ENCODE peak calls at places on chromosomes 12 and 14, in nine cellular contexts. N, C, R, K, F, Q, E, X and A are unnamed samples.

GRCh38 chr12:100823988-100824387 is 29.4 kb downstream of the ANO4 start:
- DNase-seq in Q (no peak), C (no peak), R (no peak), E (no peak), F (no peak), K (no peak), N (peak), X (no peak), A (no peak)

GRCh38 chr14:101132588-101132987 is 229.1 kb upstream of the RTL1 start:
- DNase-seq in F (no peak), K (no peak), R (no peak), C (no peak), E (no peak), N (no peak), Q (peak), X (no peak), A (no peak)

GRCh38 chr14:28867571-28867970 is 101.0 kb downstream of the FOXG1 start:
- DNase-seq in N (no peak), X (no peak), F (no peak), R (no peak), K (no peak), C (no peak), Q (no peak), E (no peak), A (no peak)

GRCh38 chr12:102959391-102959790 is 1.9 kb downstream of the ASCL1 start:
- DNase-seq in F (no peak), C (no peak), E (no peak), X (no peak), Q (no peak), R (no peak), N (no peak), K (no peak), A (no peak)

GRCh38 chr14:28756896-28757570 is 9.6 kb upstream of the FOXG1 start:
- DNase-seq in F (peak), E (no peak), N (no peak), K (no peak), C (no peak), R (no peak), Q (no peak), X (no peak), A (no peak)

GRCh38 chr14:61474671-61475070 is 153.3 kb downstream of the PRKCH start:
- DNase-seq in E (no peak), N (no peak), X (no peak), F (no peak), K (no peak), Q (no peak), R (no peak), C (no peak), A (no peak)

GRCh38 chr12:32906407-32907165 is 10.0 kb upstream of the PKP2 start:
- DNase-seq in Q (no peak), E (peak), K (no peak), N (no peak), F (no peak), C (no peak), X (no peak), R (no peak), A (no peak)

GRCh38 chr12:110279976-110280783 is 867 bp upstream of the ATP2A2 start:
- DNase-seq in Q (no peak), C (peak), X (no peak), K (peak), N (no peak), E (peak), F (peak), R (peak), A (peak)

GRCh38 chr12:131893605-131894312 is 663 bp upstream of the ULK1 start:
- DNase-seq in R (no peak), C (no peak), K (no peak), X (peak), N (no peak), F (peak), Q (no peak), E (no peak), A (no peak)

GRCh38 chr14:88225721-88226120 is 97.3 kb downstream of the KCNK10 start:
- DNase-seq in F (no peak), E (no peak), R (no peak), C (no peak), K (no peak), Q (no peak), X (no peak), N (no peak), A (no peak)

GRCh38 chr14:95500772-95501401 is 15.6 kb downstream of the SYNE3 start:
- DNase-seq in K (no peak), R (no peak), N (no peak), X (peak), F (no peak), E (no peak), Q (no peak), C (no peak), A (no peak)

GRCh38 chr12:46390881-46391280 is 18.3 kb upstream of the SLC38A2 start:
- DNase-seq in E (no peak), C (no peak), Q (no peak), K (no peak), R (no peak), N (no peak), F (no peak), X (no peak), A (no peak)

GRCh38 chr14:96257900-96258299 is 1.9 kb downstream of the BDKRB1 start:
- DNase-seq in Q (no peak), R (no peak), K (no peak), F (no peak), C (no peak), E (no peak), X (no peak), N (no peak), A (no peak)

GRCh38 chr12:122646568-122647220 is 56.5 kb downstream of the HCAR2 start:
- DNase-seq in N (no peak), E (no peak), R (no peak), X (no peak), F (no peak), K (no peak), C (no peak), Q (no peak), A (peak)

GRCh38 chr12:104991565-104992128 is 5.5 kb downstream of the NOPCHAP1 start:
- DNase-seq in K (no peak), Q (no peak), N (no peak), C (no peak), F (no peak), E (no peak), X (no peak), R (no peak), A (no peak)

GRCh38 chr12:104990950-104991349 is 4.8 kb downstream of the NOPCHAP1 start:
- DNase-seq in E (no peak), R (no peak), Q (no peak), C (no peak), K (no peak), N (no peak), F (no peak), X (no peak), A (no peak)

GRCh38 chr12:104985206-104985605 is 910 bp upstream of the NOPCHAP1 start:
- DNase-seq in Q (no peak), F (peak), X (no peak), N (no peak), E (no peak), K (no peak), R (no peak), C (no peak), A (no peak)

GRCh38 chr12:104986022-104986941 is at the start of gene NOPCHAP1:
- DNase-seq in N (peak), C (peak), F (peak), X (peak), K (peak), E (peak), R (peak), Q (peak), A (peak)
- TF ChIP-seq POLR2AphosphoS5 in N (peak), C (peak), F (peak), X (peak), K (peak), E (peak), R (peak), Q (peak), A (peak)

GRCh38 chr12:111439657-111440151 is 34.0 kb downstream of the SH2B3 start:
- DNase-seq in F (no peak), X (peak), N (no peak), K (peak), R (no peak), C (no peak), E (no peak), Q (no peak), A (no peak)

GRCh38 chr12:111442301-111443045 is 36.8 kb downstream of the SH2B3 start:
- DNase-seq in X (peak), Q (no peak), K (peak), C (no peak), F (no peak), E (peak), R (no peak), N (no peak), A (no peak)

GRCh38 chr12:111440152-111440551 is 34.4 kb downstream of the SH2B3 start:
- DNase-seq in X (peak), R (no peak), K (peak), E (no peak), F (no peak), N (no peak), Q (no peak), C (no peak), A (no peak)

GRCh38 chr12:111440631-111441030 is 34.9 kb downstream of the SH2B3 start:
- DNase-seq in K (peak), Q (no peak), F (no peak), R (no peak), N (no peak), C (no peak), X (peak), E (no peak), A (no peak)

GRCh38 chr12:111441107-111441928 is 35.6 kb downstream of the SH2B3 start:
- DNase-seq in E (no peak), X (peak), F (no peak), N (no peak), Q (no peak), C (no peak), K (peak), R (no peak), A (no peak)
- TF ChIP-seq POLR2AphosphoS5 in E (no peak), X (no peak), F (no peak), N (no peak), Q (no peak), C (peak), K (no peak), R (no peak), A (no peak)

GRCh38 chr12:107092669-107093546 is 441 bp downstream of the CRY1 start:
- DNase-seq in R (peak), Q (peak), E (peak), X (peak), F (peak), K (peak), C (no peak), N (no peak), A (no peak)

GRCh38 chr12:107091989-107092641 is 1.2 kb downstream of the CRY1 start:
- DNase-seq in F (peak), X (no peak), E (peak), C (no peak), R (peak), Q (peak), N (peak), K (no peak), A (no peak)

GRCh38 chr12:107096571-107096970 is 3.2 kb upstream of the CRY1 start:
- DNase-seq in F (no peak), C (no peak), Q (peak), R (no peak), K (no peak), E (no peak), X (no peak), N (no peak), A (no peak)

GRCh38 chr12:107091381-107091780 is 2.0 kb downstream of the CRY1 start:
- DNase-seq in N (no peak), C (no peak), E (no peak), R (no peak), X (no peak), Q (peak), F (no peak), K (no peak), A (no peak)

GRCh38 chr12:107093547-107094448 is at the start of gene CRY1:
- DNase-seq in Q (peak), F (peak), R (peak), E (peak), C (peak), K (peak), N (peak), X (peak), A (peak)
- TF ChIP-seq POLR2AphosphoS5 in Q (no peak), F (no peak), R (peak), E (no peak), C (no peak), K (peak), N (no peak), X (peak), A (no peak)

GRCh38 chr14:105091335-105092123 is 26.3 kb upstream of the GPR132 start:
- DNase-seq in K (peak), X (peak), C (no peak), N (peak), R (peak), Q (no peak), E (peak), F (no peak), A (no peak)
- TF ChIP-seq POLR2AphosphoS5 in K (peak), X (peak), C (no peak), N (peak), R (peak), Q (peak), E (peak), F (no peak), A (no peak)

DNA sequence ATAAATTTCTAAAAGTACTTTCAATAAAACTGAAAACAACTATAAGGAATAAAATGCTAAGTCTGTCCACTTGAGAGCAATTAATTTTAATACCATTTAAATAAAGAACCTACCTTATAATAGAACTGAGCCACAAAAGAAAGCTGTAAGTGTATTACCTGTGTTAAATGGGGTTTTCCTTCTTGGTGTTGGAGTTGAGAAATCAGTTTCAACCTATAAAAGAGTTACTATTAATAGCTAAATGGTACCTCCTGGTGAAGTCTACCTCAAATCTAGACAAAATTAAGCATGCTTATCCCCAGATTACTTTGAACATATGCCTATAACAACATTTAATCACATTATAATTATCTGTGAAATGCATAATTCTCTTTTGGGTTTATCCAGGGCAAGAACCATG is 48.8 kb downstream of the MIS18BP1 start:
- DNase-seq in E (no peak), R (no peak), K (no peak), X (no peak), Q (no peak), F (no peak), C (no peak), N (no peak), A (no peak)
- TF ChIP-seq POLR2AphosphoS5 in E (no peak), R (no peak), K (no peak), X (no peak), Q (no peak), F (no peak), C (no peak), N (no peak), A (no peak)

GRCh38 chr14:99772371-99773283 is 20.6 kb upstream of the EML1 start:
- DNase-seq in K (peak), F (no peak), X (no peak), N (no peak), Q (no peak), C (no peak), E (no peak), R (no peak), A (no peak)

GRCh38 chr14:99769799-99770198 is 23.4 kb upstream of the EML1 start:
- DNase-seq in C (no peak), F (no peak), E (no peak), K (peak), R (no peak), Q (no peak), N (no peak), X (no peak), A (no peak)

GRCh38 chr14:99764222-99764706 is 28.9 kb upstream of the EML1 start:
- DNase-seq in N (no peak), E (no peak), K (peak), C (no peak), X (no peak), R (no peak), Q (no peak), F (no peak), A (no peak)

GRCh38 chr14:99769123-99769522 is 24.1 kb upstream of the EML1 start:
- DNase-seq in C (no peak), F (no peak), X (no peak), Q (no peak), R (no peak), K (peak), N (no peak), E (no peak), A (no peak)

GRCh38 chr14:99768381-99768780 is 24.8 kb upstream of the EML1 start:
- DNase-seq in Q (no peak), R (no peak), E (no peak), C (no peak), F (no peak), X (no peak), N (no peak), K (peak), A (no peak)
- TF ChIP-seq POLR2AphosphoS5 in Q (no peak), R (no peak), E (no peak), C (no peak), F (no peak), X (no peak), N (no peak), K (no peak), A (no peak)

GRCh38 chr14:63642656-63643382 is 1.1 kb upstream of the WDR89 start:
- DNase-seq in K (no peak), X (no peak), R (no peak), E (no peak), Q (no peak), C (no peak), F (no peak), N (no peak), A (no peak)

GRCh38 chr14:63644741-63645140 is 3.1 kb upstream of the WDR89 start:
- DNase-seq in Q (no peak), F (no peak), C (no peak), K (no peak), R (no peak), E (no peak), N (no peak), X (no peak), A (no peak)

GRCh38 chr14:63642229-63642611 is 549 bp upstream of the WDR89 start:
- DNase-seq in N (peak), R (peak), E (peak), X (peak), Q (peak), C (peak), K (peak), F (peak), A (peak)

GRCh38 chr14:63641473-63642228 is at the start of gene WDR89:
- DNase-seq in F (peak), X (peak), Q (peak), E (peak), C (peak), R (peak), N (peak), K (peak), A (peak)
- TF ChIP-seq POLR2AphosphoS5 in F (peak), X (peak), Q (peak), E (peak), C (peak), R (peak), N (peak), K (peak), A (peak)

GRCh38 chr14:32202468-32202865 is 602 bp downstream of the RNU6-8 start:
- DNase-seq in Q (no peak), E (no peak), R (no peak), X (no peak), K (no peak), N (no peak), F (no peak), C (no peak), A (no peak)

GRCh38 chr14:32201816-32202467 is at the start of gene RNU6-7:
- DNase-seq in R (peak), E (peak), C (no peak), N (no peak), X (peak), F (no peak), K (peak), Q (no peak), A (no peak)

GRCh38 chr14:32203928-32204357 is 874 bp upstream of the RNU6-8 start:
- DNase-seq in R (peak), N (no peak), E (peak), C (no peak), X (peak), K (peak), F (no peak), Q (no peak), A (no peak)

GRCh38 chr14:32201196-32201815 is 539 bp upstream of the RNU6-7 start:
- DNase-seq in R (peak), X (peak), Q (peak), K (peak), C (peak), E (peak), F (peak), N (no peak), A (peak)

GRCh38 chr14:32202941-32203882 is at the start of gene RNU6-8:
- DNase-seq in K (peak), X (peak), N (peak), Q (peak), R (peak), C (peak), F (peak), E (peak), A (peak)
- TF ChIP-seq POLR2AphosphoS5 in K (peak), X (peak), N (peak), Q (peak), R (peak), C (no peak), F (no peak), E (no peak), A (no peak)

GRCh38 chr12:120247621-120248030 is 17.9 kb downstream of the PXN start:
- DNase-seq in F (no peak), E (no peak), R (no peak), N (no peak), C (no peak), K (no peak), X (no peak), Q (no peak), A (no peak)

GRCh38 chr12:120249875-120250795 is 15.4 kb downstream of the PXN start:
- DNase-seq in R (no peak), X (peak), Q (no peak), F (no peak), K (peak), E (no peak), N (no peak), C (no peak), A (no peak)

GRCh38 chr12:120254809-120255208 is 10.7 kb downstream of the PXN start:
- DNase-seq in C (no peak), Q (no peak), K (no peak), F (no peak), R (no peak), E (no peak), N (no peak), X (no peak), A (no peak)

GRCh38 chr12:120249266-120249874 is 16.2 kb downstream of the PXN start:
- DNase-seq in K (no peak), R (no peak), Q (no peak), C (no peak), N (no peak), X (no peak), F (no peak), E (no peak), A (no peak)

GRCh38 chr12:120252071-120252906 is 13.2 kb downstream of the PXN start:
- DNase-seq in C (no peak), Q (no peak), X (peak), F (no peak), K (no peak), E (no peak), R (no peak), N (no peak), A (no peak)
- TF ChIP-seq POLR2AphosphoS5 in C (no peak), Q (no peak), X (no peak), F (no peak), K (no peak), E (peak), R (no peak), N (no peak), A (no peak)

GRCh38 chr14:20487402-20487742 is 18.0 kb upstream of the RNASE10 start:
- DNase-seq in C (no peak), K (no peak), N (no peak), R (no peak), E (no peak), X (no peak), F (no peak), Q (no peak), A (no peak)
- TF ChIP-seq POLR2AphosphoS5 in C (no peak), K (no peak), N (no peak), R (no peak), E (no peak), X (no peak), F (no peak), Q (no peak), A (no peak)